ENCODE peak calls at places on chromosomes 3 and 15, in seven cellular contexts. R is nephron progenitor cell; D is M059J; O is effector CD4-positive, alpha-beta T cell; P is GM04504; L is substantia nigra; I is AG08395. X is an unnamed sample.

GRCh38 chr15:55290361-55291057 is 896 bp upstream of the RAB27A start:
- DNase-seq in I (peak), O (peak), L (peak), D (peak), R (peak), P (peak), X (peak)

GRCh38 chr3:124559650-124560405 is 170.4 kb upstream of the UMPS start:
- DNase-seq in L (no peak), R (peak), I (peak), O (peak), P (peak), D (peak), X (peak)

GRCh38 chr3:195903950-195904290 is 4.4 kb downstream of the TNK2 start:
- DNase-seq in D (no peak), I (no peak), O (no peak), P (no peak), R (no peak), L (no peak), X (no peak)

GRCh38 chr15:40493089-40493840 is 22.5 kb downstream of the CHST14 start:
- DNase-seq in D (peak), P (no peak), L (no peak), I (no peak), R (no peak), O (peak), X (peak)

GRCh38 chr3:38538773-38539353 is 42.7 kb downstream of the EXOG start:
- DNase-seq in I (no peak), R (no peak), D (no peak), L (no peak), O (no peak), P (no peak), X (no peak)

GRCh38 chr3:152436707-152437615 is 168.2 kb downstream of the MBNL1 start:
- DNase-seq in O (no peak), D (no peak), R (no peak), L (no peak), I (peak), P (peak), X (no peak)

GRCh38 chr3:13853978-13854296 is 25.9 kb downstream of the WNT7A start:
- DNase-seq in O (no peak), P (no peak), D (peak), R (no peak), L (no peak), I (no peak), X (peak)

GRCh38 chr15:55434989-55435825 is 26.9 kb downstream of the PIERCE2 start:
- DNase-seq in I (peak), L (no peak), R (no peak), P (peak), D (peak), O (no peak), X (peak)

GRCh38 chr15:81155375-81156218 is 21.5 kb downstream of the CFAP161 start:
- DNase-seq in O (no peak), L (no peak), P (peak), R (peak), D (peak), I (peak), X (peak)

GRCh38 chr15:60964527-60964926 is 264.6 kb downstream of the RORA start:
- DNase-seq in D (peak), L (no peak), R (no peak), P (no peak), I (no peak), O (no peak), X (peak)

GRCh38 chr15:83869329-83869728 is 215.4 kb downstream of the ADAMTSL3 start:
- DNase-seq in D (no peak), P (no peak), I (no peak), L (no peak), O (no peak), R (no peak), X (no peak)

GRCh38 chr3:149215474-149215873 is 6.2 kb downstream of the CP start:
- DNase-seq in D (peak), R (no peak), L (no peak), I (no peak), P (no peak), O (no peak), X (peak)

GRCh38 chr3:31567036-31567435 is 34.3 kb downstream of the STT3B start:
- DNase-seq in O (no peak), R (no peak), L (no peak), D (no peak), P (no peak), I (no peak), X (no peak)

GRCh38 chr15:101162701-101163483 is 89.0 kb downstream of the CHSY1 start:
- DNase-seq in I (no peak), D (no peak), R (no peak), L (no peak), P (no peak), O (no peak), X (no peak)

GRCh38 chr15:68022061-68022460 is 32.1 kb upstream of the PIAS1 start:
- DNase-seq in O (no peak), D (no peak), R (no peak), P (no peak), L (no peak), I (no peak), X (no peak)

GRCh38 chr3:174441588-174442316 is 417.4 kb upstream of the NAALADL2 start:
- DNase-seq in D (peak), I (peak), R (no peak), P (no peak), L (no peak), O (no peak), X (peak)

GRCh38 chr3:59381282-59381681 is 331.5 kb upstream of the CFAP20DC start:
- DNase-seq in P (no peak), D (no peak), O (no peak), R (no peak), L (no peak), I (no peak), X (no peak)

X was measured in renal cortical epithelial cell.